ENCODE peak calls at places on chromosomes 11 and 22, in eight cellular contexts. G, U, C, X, W, N, R and A are unnamed samples.

GRCh38 chr22:19663286-19663815 is 51.0 kb upstream of the SEPTIN5 start:
- DNase-seq in X (no peak), N (peak), R (no peak), C (peak), G (peak), W (peak), U (peak), A (peak)

GRCh38 chr11:73326929-73327811 is 19.1 kb downstream of the ARHGEF17 start:
- DNase-seq in C (peak), R (no peak), G (no peak), N (peak), X (no peak), U (no peak), W (no peak), A (no peak)

GRCh38 chr11:109586789-109587188 is 164.8 kb downstream of the C11orf87 start:
- DNase-seq in X (no peak), G (no peak), R (no peak), U (no peak), N (no peak), C (no peak), W (no peak), A (no peak)

GRCh38 chr11:108562746-108563581 is 30.6 kb downstream of the EXPH5 start:
- DNase-seq in C (peak), N (peak), X (no peak), G (no peak), U (no peak), R (no peak), W (no peak), A (no peak)

GRCh38 chr11:72673943-72674828 is at the start of gene PDE2A:
- DNase-seq in G (no peak), X (no peak), U (no peak), C (no peak), W (no peak), R (no peak), N (no peak), A (no peak)

GRCh38 chr22:30927806-30928205 is 40.8 kb downstream of the MORC2 start:
- DNase-seq in C (no peak), U (no peak), N (no peak), G (no peak), R (no peak), X (no peak), W (no peak), A (no peak)

GRCh38 chr11:1847006-1847735 is 5.7 kb upstream of the LSP1 start:
- DNase-seq in N (no peak), W (no peak), G (no peak), R (no peak), U (no peak), X (no peak), C (no peak), A (no peak)

GRCh38 chr11:66443602-66444001 is 5.0 kb upstream of the MRPL11 start:
- DNase-seq in W (no peak), N (peak), C (peak), R (no peak), X (no peak), U (no peak), G (no peak), A (peak)

GRCh38 chr11:90326647-90327046 is 103.8 kb upstream of the CHORDC1 start:
- DNase-seq in U (no peak), X (no peak), R (no peak), N (no peak), C (no peak), G (no peak), W (no peak), A (no peak)

GRCh38 chr11:31958086-31958735 is 132.7 kb upstream of the RCN1 start:
- DNase-seq in R (peak), U (peak), X (peak), G (peak), N (peak), W (no peak), C (peak), A (peak)

GRCh38 chr11:82792822-82793569 is 59.3 kb upstream of the FAM181B start:
- DNase-seq in R (no peak), U (no peak), X (no peak), G (no peak), N (no peak), C (no peak), W (no peak), A (no peak)

GRCh38 chr11:67367836-67368227 is 5.6 kb downstream of the CLCF1 start:
- DNase-seq in U (no peak), W (no peak), C (no peak), R (no peak), G (no peak), N (no peak), X (no peak), A (no peak)

GRCh38 chr11:130431337-130431773 is 2.9 kb upstream of the ADAMTS8 start:
- DNase-seq in C (peak), X (peak), N (peak), U (peak), G (peak), R (peak), W (peak), A (peak)

GRCh38 chr11:872799-873198 is 30.1 kb downstream of the TSPAN4 start:
- DNase-seq in G (no peak), W (no peak), N (no peak), X (no peak), U (no peak), R (no peak), C (no peak), A (no peak)

GRCh38 chr22:37008365-37008764 is 10.9 kb downstream of the TST start:
- DNase-seq in X (no peak), G (no peak), C (no peak), N (no peak), U (no peak), R (no peak), W (no peak), A (no peak)

GRCh38 chr11:1358286-1358685 is 31.4 kb upstream of the BRSK2 start:
- DNase-seq in W (no peak), X (peak), N (no peak), C (no peak), U (no peak), G (no peak), R (no peak), A (peak)

GRCh38 chr22:20957691-20958440 is 9.2 kb upstream of the AIFM3 start:
- DNase-seq in N (no peak), R (no peak), U (peak), X (no peak), W (no peak), G (no peak), C (peak), A (peak)

GRCh38 chr11:12042215-12042676 is 33.8 kb upstream of the DKK3 start:
- DNase-seq in G (no peak), C (peak), U (no peak), W (peak), X (no peak), N (peak), R (no peak), A (peak)

GRCh38 chr22:18070041-18070440 is 7.7 kb upstream of the PEX26 start:
- DNase-seq in R (no peak), X (no peak), G (no peak), W (no peak), C (no peak), N (no peak), U (no peak), A (no peak)

GRCh38 chr11:16873289-16873688 is 134.8 kb downstream of the C11orf58 start:
- DNase-seq in G (no peak), W (no peak), N (no peak), U (no peak), X (no peak), C (no peak), R (no peak), A (peak)